ENCODE peak calls at places on chromosome 5, in ten cellular contexts. One of them, this sample, is unnamed.
A peak's percentile ranks its signal among the peaks of the same experiment; 100 is the strongest.

GRCh38 chr5:88094403-88094802 is 174.2 kb downstream of the TMEM161B start:
- DNase-seq in PC-3: no peak
- DNase-seq in CD4-positive, alpha-beta T cell: no peak
- DNase-seq in suprapubic skin: no peak
- DNase-seq in astrocyte of the spinal cord: no peak
- DNase-seq in choroid plexus epithelial cell: no peak
- DNase-seq in AG04449: no peak
- DNase-seq in fibroblast of pulmonary artery: no peak
- DNase-seq in tibial artery: no peak
- DNase-seq in neural crest cell: peak; percentile 23
- DNase-seq in this sample: no peak

GRCh38 chr5:1515311-1515920 is 8.3 kb downstream of the LPCAT1 start:
- DNase-seq in PC-3: no peak
- DNase-seq in CD4-positive, alpha-beta T cell: no peak
- DNase-seq in suprapubic skin: peak; percentile 69
- DNase-seq in astrocyte of the spinal cord: no peak
- DNase-seq in choroid plexus epithelial cell: no peak
- DNase-seq in AG04449: no peak
- DNase-seq in fibroblast of pulmonary artery: no peak
- DNase-seq in tibial artery: peak; percentile 15
- DNase-seq in neural crest cell: no peak
- DNase-seq in this sample: no peak

GRCh38 chr5:157059891-157060290 is 975 bp upstream of the HAVCR1 start:
- DNase-seq in PC-3: peak; percentile 19
- DNase-seq in CD4-positive, alpha-beta T cell: no peak
- DNase-seq in suprapubic skin: no peak
- DNase-seq in astrocyte of the spinal cord: no peak
- DNase-seq in choroid plexus epithelial cell: no peak
- DNase-seq in AG04449: no peak
- DNase-seq in fibroblast of pulmonary artery: no peak
- DNase-seq in tibial artery: no peak
- DNase-seq in neural crest cell: no peak
- DNase-seq in this sample: peak; percentile 36

GRCh38 chr5:154593091-154593490 is 115.1 kb upstream of the HAND1 start:
- DNase-seq in PC-3: peak; percentile 23
- DNase-seq in CD4-positive, alpha-beta T cell: no peak
- DNase-seq in suprapubic skin: no peak
- DNase-seq in astrocyte of the spinal cord: peak; percentile 33
- DNase-seq in choroid plexus epithelial cell: peak; percentile 70
- DNase-seq in AG04449: no peak
- DNase-seq in fibroblast of pulmonary artery: peak; percentile 66
- DNase-seq in tibial artery: no peak
- DNase-seq in neural crest cell: no peak
- DNase-seq in this sample: peak; percentile 55

GRCh38 chr5:14257995-14258403 is 114.9 kb downstream of the TRIO start:
- DNase-seq in PC-3: no peak
- DNase-seq in CD4-positive, alpha-beta T cell: no peak
- DNase-seq in suprapubic skin: no peak
- DNase-seq in astrocyte of the spinal cord: no peak
- DNase-seq in choroid plexus epithelial cell: no peak
- DNase-seq in AG04449: no peak
- DNase-seq in fibroblast of pulmonary artery: no peak
- DNase-seq in tibial artery: no peak
- DNase-seq in neural crest cell: no peak
- DNase-seq in this sample: no peak

GRCh38 chr5:143648696-143649095 is 163.3 kb upstream of the HMHB1 start:
- DNase-seq in PC-3: no peak
- DNase-seq in CD4-positive, alpha-beta T cell: no peak
- DNase-seq in suprapubic skin: no peak
- DNase-seq in astrocyte of the spinal cord: no peak
- DNase-seq in choroid plexus epithelial cell: no peak
- DNase-seq in AG04449: no peak
- DNase-seq in fibroblast of pulmonary artery: no peak
- DNase-seq in tibial artery: no peak
- DNase-seq in neural crest cell: no peak
- DNase-seq in this sample: no peak

GRCh38 chr5:81779125-81779934 is 28.4 kb upstream of the SSBP2 start:
- DNase-seq in PC-3: peak; percentile 15
- DNase-seq in CD4-positive, alpha-beta T cell: peak; percentile 31
- DNase-seq in suprapubic skin: no peak
- DNase-seq in astrocyte of the spinal cord: peak; percentile 53
- DNase-seq in choroid plexus epithelial cell: peak; percentile 56
- DNase-seq in AG04449: no peak
- DNase-seq in fibroblast of pulmonary artery: peak; percentile 29
- DNase-seq in tibial artery: peak; percentile 82
- DNase-seq in neural crest cell: no peak
- DNase-seq in this sample: peak; percentile 48

GRCh38 chr5:285991-286557 is 14.6 kb downstream of the PDCD6 start:
- DNase-seq in PC-3: no peak
- DNase-seq in CD4-positive, alpha-beta T cell: no peak
- DNase-seq in suprapubic skin: no peak
- DNase-seq in astrocyte of the spinal cord: peak; percentile 4
- DNase-seq in choroid plexus epithelial cell: peak; percentile 50
- DNase-seq in AG04449: no peak
- DNase-seq in fibroblast of pulmonary artery: no peak
- DNase-seq in tibial artery: no peak
- DNase-seq in neural crest cell: no peak
- DNase-seq in this sample: no peak

GRCh38 chr5:10077721-10078551 is 171.8 kb downstream of the ATPSCKMT start:
- DNase-seq in PC-3: no peak
- DNase-seq in CD4-positive, alpha-beta T cell: no peak
- DNase-seq in suprapubic skin: no peak
- DNase-seq in astrocyte of the spinal cord: peak; percentile 17
- DNase-seq in choroid plexus epithelial cell: no peak
- DNase-seq in AG04449: peak; percentile 87
- DNase-seq in fibroblast of pulmonary artery: no peak
- DNase-seq in tibial artery: no peak
- DNase-seq in neural crest cell: no peak
- DNase-seq in this sample: peak; percentile 95

GRCh38 chr5:53019320-53019719 is 30.2 kb downstream of the ITGA2 start:
- DNase-seq in PC-3: peak; percentile 82
- DNase-seq in CD4-positive, alpha-beta T cell: no peak
- DNase-seq in suprapubic skin: no peak
- DNase-seq in astrocyte of the spinal cord: peak; percentile 62
- DNase-seq in choroid plexus epithelial cell: peak; percentile 77
- DNase-seq in AG04449: no peak
- DNase-seq in fibroblast of pulmonary artery: peak; percentile 80
- DNase-seq in tibial artery: no peak
- DNase-seq in neural crest cell: no peak
- DNase-seq in this sample: peak; percentile 62

GRCh38 chr5:172658869-172659513 is 17.9 kb downstream of the NEURL1B start:
- DNase-seq in PC-3: no peak
- DNase-seq in CD4-positive, alpha-beta T cell: no peak
- DNase-seq in suprapubic skin: no peak
- DNase-seq in astrocyte of the spinal cord: no peak
- DNase-seq in choroid plexus epithelial cell: no peak
- DNase-seq in AG04449: no peak
- DNase-seq in fibroblast of pulmonary artery: no peak
- DNase-seq in tibial artery: peak; percentile 63
- DNase-seq in neural crest cell: no peak
- DNase-seq in this sample: no peak

GRCh38 chr5:170485606-170485911 is 18.3 kb upstream of the KCNIP1 start:
- DNase-seq in PC-3: no peak
- DNase-seq in CD4-positive, alpha-beta T cell: no peak
- DNase-seq in suprapubic skin: no peak
- DNase-seq in astrocyte of the spinal cord: no peak
- DNase-seq in choroid plexus epithelial cell: no peak
- DNase-seq in AG04449: no peak
- DNase-seq in fibroblast of pulmonary artery: no peak
- DNase-seq in tibial artery: no peak
- DNase-seq in neural crest cell: no peak
- DNase-seq in this sample: no peak

GRCh38 chr5:14168139-14168792 is 25.1 kb downstream of the TRIO start:
- DNase-seq in PC-3: peak; percentile 57
- DNase-seq in CD4-positive, alpha-beta T cell: no peak
- DNase-seq in suprapubic skin: no peak
- DNase-seq in astrocyte of the spinal cord: no peak
- DNase-seq in choroid plexus epithelial cell: no peak
- DNase-seq in AG04449: no peak
- DNase-seq in fibroblast of pulmonary artery: no peak
- DNase-seq in tibial artery: no peak
- DNase-seq in neural crest cell: no peak
- DNase-seq in this sample: peak; percentile 32

GRCh38 chr5:1799110-1799601 is 481 bp downstream of the MRPL36 start:
- DNase-seq in PC-3: no peak
- DNase-seq in CD4-positive, alpha-beta T cell: no peak
- DNase-seq in suprapubic skin: peak; percentile 69
- DNase-seq in astrocyte of the spinal cord: peak; percentile 18
- DNase-seq in choroid plexus epithelial cell: peak; percentile 43
- DNase-seq in AG04449: no peak
- DNase-seq in fibroblast of pulmonary artery: peak; percentile 22
- DNase-seq in tibial artery: peak; percentile 20
- DNase-seq in neural crest cell: no peak
- DNase-seq in this sample: peak; percentile 17

GRCh38 chr5:139774980-139775654 is 20.5 kb upstream of the PSD2 start:
- DNase-seq in PC-3: peak; percentile 58
- DNase-seq in CD4-positive, alpha-beta T cell: peak; percentile 74
- DNase-seq in suprapubic skin: peak; percentile 90
- DNase-seq in astrocyte of the spinal cord: peak; percentile 46
- DNase-seq in choroid plexus epithelial cell: peak; percentile 47
- DNase-seq in AG04449: no peak
- DNase-seq in fibroblast of pulmonary artery: peak; percentile 29
- DNase-seq in tibial artery: peak; percentile 71
- DNase-seq in neural crest cell: peak; percentile 98
- DNase-seq in this sample: peak; percentile 52

GRCh38 chr5:56993241-56993640 is 41.3 kb upstream of the MIER3 start:
- DNase-seq in PC-3: no peak
- DNase-seq in CD4-positive, alpha-beta T cell: no peak
- DNase-seq in suprapubic skin: no peak
- DNase-seq in astrocyte of the spinal cord: no peak
- DNase-seq in choroid plexus epithelial cell: no peak
- DNase-seq in AG04449: no peak
- DNase-seq in fibroblast of pulmonary artery: peak; percentile 1
- DNase-seq in tibial artery: no peak
- DNase-seq in neural crest cell: no peak
- DNase-seq in this sample: no peak

GRCh38 chr5:179953934-179954833 is 46.5 kb upstream of the TBC1D9B start:
- DNase-seq in PC-3: peak; percentile 22
- DNase-seq in CD4-positive, alpha-beta T cell: no peak
- DNase-seq in suprapubic skin: no peak
- DNase-seq in astrocyte of the spinal cord: no peak
- DNase-seq in choroid plexus epithelial cell: peak; percentile 62
- DNase-seq in AG04449: no peak
- DNase-seq in fibroblast of pulmonary artery: peak; percentile 21
- DNase-seq in tibial artery: no peak
- DNase-seq in neural crest cell: no peak
- DNase-seq in this sample: peak; percentile 33

GRCh38 chr5:66680804-66681203 is 84.6 kb downstream of the MAST4 start:
- DNase-seq in PC-3: no peak
- DNase-seq in CD4-positive, alpha-beta T cell: no peak
- DNase-seq in suprapubic skin: no peak
- DNase-seq in astrocyte of the spinal cord: no peak
- DNase-seq in choroid plexus epithelial cell: no peak
- DNase-seq in AG04449: no peak
- DNase-seq in fibroblast of pulmonary artery: no peak
- DNase-seq in tibial artery: no peak
- DNase-seq in neural crest cell: no peak
- DNase-seq in this sample: no peak
- TF ChIP-seq CTCF in PC-3: no peak
- TF ChIP-seq CTCF in CD4-positive, alpha-beta T cell: no peak
- TF ChIP-seq CTCF in suprapubic skin: no peak
- TF ChIP-seq CTCF in astrocyte of the spinal cord: no peak
- TF ChIP-seq CTCF in choroid plexus epithelial cell: peak; percentile 6
- TF ChIP-seq CTCF in AG04449: no peak
- TF ChIP-seq CTCF in fibroblast of pulmonary artery: peak; percentile 18
- TF ChIP-seq CTCF in tibial artery: no peak
- TF ChIP-seq CTCF in neural crest cell: peak; percentile 48
- TF ChIP-seq CTCF in this sample: peak; percentile 9

GRCh38 chr5:74016373-74016772 is 390.4 kb downstream of the ARHGEF28 start:
- DNase-seq in PC-3: no peak
- DNase-seq in CD4-positive, alpha-beta T cell: no peak
- DNase-seq in suprapubic skin: no peak
- DNase-seq in astrocyte of the spinal cord: no peak
- DNase-seq in choroid plexus epithelial cell: no peak
- DNase-seq in AG04449: no peak
- DNase-seq in fibroblast of pulmonary artery: no peak
- DNase-seq in tibial artery: no peak
- DNase-seq in neural crest cell: no peak
- DNase-seq in this sample: no peak
- TF ChIP-seq CTCF in PC-3: peak; percentile 29
- TF ChIP-seq CTCF in CD4-positive, alpha-beta T cell: no peak
- TF ChIP-seq CTCF in suprapubic skin: no peak
- TF ChIP-seq CTCF in astrocyte of the spinal cord: peak; percentile 30
- TF ChIP-seq CTCF in choroid plexus epithelial cell: peak; percentile 15
- TF ChIP-seq CTCF in AG04449: no peak
- TF ChIP-seq CTCF in fibroblast of pulmonary artery: peak; percentile 3
- TF ChIP-seq CTCF in tibial artery: no peak
- TF ChIP-seq CTCF in neural crest cell: peak; percentile 36
- TF ChIP-seq CTCF in this sample: no peak

GRCh38 chr5:132475531-132475930 is 15.0 kb downstream of the IRF1 start:
- DNase-seq in PC-3: no peak
- DNase-seq in CD4-positive, alpha-beta T cell: no peak
- DNase-seq in suprapubic skin: peak; percentile 70
- DNase-seq in astrocyte of the spinal cord: no peak
- DNase-seq in choroid plexus epithelial cell: no peak
- DNase-seq in AG04449: no peak
- DNase-seq in fibroblast of pulmonary artery: no peak
- DNase-seq in tibial artery: peak; percentile 20
- DNase-seq in neural crest cell: no peak
- DNase-seq in this sample: no peak

GRCh38 chr5:132477784-132478497 is 12.6 kb downstream of the IRF1 start:
- DNase-seq in PC-3: no peak
- DNase-seq in CD4-positive, alpha-beta T cell: no peak
- DNase-seq in suprapubic skin: no peak
- DNase-seq in astrocyte of the spinal cord: no peak
- DNase-seq in choroid plexus epithelial cell: no peak
- DNase-seq in AG04449: no peak
- DNase-seq in fibroblast of pulmonary artery: no peak
- DNase-seq in tibial artery: no peak
- DNase-seq in neural crest cell: no peak
- DNase-seq in this sample: no peak

GRCh38 chr5:132475939-132476852 is 14.4 kb downstream of the IRF1 start:
- DNase-seq in PC-3: no peak
- DNase-seq in CD4-positive, alpha-beta T cell: no peak
- DNase-seq in suprapubic skin: peak; percentile 50
- DNase-seq in astrocyte of the spinal cord: no peak
- DNase-seq in choroid plexus epithelial cell: no peak
- DNase-seq in AG04449: no peak
- DNase-seq in fibroblast of pulmonary artery: no peak
- DNase-seq in tibial artery: peak; percentile 18
- DNase-seq in neural crest cell: no peak
- DNase-seq in this sample: no peak

GRCh38 chr5:132478498-132478855 is 12.1 kb downstream of the IRF1 start:
- DNase-seq in PC-3: no peak
- DNase-seq in CD4-positive, alpha-beta T cell: no peak
- DNase-seq in suprapubic skin: no peak
- DNase-seq in astrocyte of the spinal cord: no peak
- DNase-seq in choroid plexus epithelial cell: no peak
- DNase-seq in AG04449: no peak
- DNase-seq in fibroblast of pulmonary artery: no peak
- DNase-seq in tibial artery: no peak
- DNase-seq in neural crest cell: no peak
- DNase-seq in this sample: no peak

GRCh38 chr5:132476853-132477729 is 13.5 kb downstream of the IRF1 start:
- DNase-seq in PC-3: no peak
- DNase-seq in CD4-positive, alpha-beta T cell: no peak
- DNase-seq in suprapubic skin: peak; percentile 68
- DNase-seq in astrocyte of the spinal cord: no peak
- DNase-seq in choroid plexus epithelial cell: no peak
- DNase-seq in AG04449: no peak
- DNase-seq in fibroblast of pulmonary artery: no peak
- DNase-seq in tibial artery: peak; percentile 12
- DNase-seq in neural crest cell: no peak
- DNase-seq in this sample: no peak
- TF ChIP-seq CTCF in PC-3: no peak
- TF ChIP-seq CTCF in CD4-positive, alpha-beta T cell: no peak
- TF ChIP-seq CTCF in suprapubic skin: no peak
- TF ChIP-seq CTCF in astrocyte of the spinal cord: no peak
- TF ChIP-seq CTCF in choroid plexus epithelial cell: no peak
- TF ChIP-seq CTCF in AG04449: no peak
- TF ChIP-seq CTCF in fibroblast of pulmonary artery: no peak
- TF ChIP-seq CTCF in tibial artery: no peak
- TF ChIP-seq CTCF in neural crest cell: peak; percentile 23
- TF ChIP-seq CTCF in this sample: no peak

GRCh38 chr5:116142495-116142894 is 57.7 kb downstream of the COMMD10 start:
- DNase-seq in PC-3: no peak
- DNase-seq in CD4-positive, alpha-beta T cell: no peak
- DNase-seq in suprapubic skin: no peak
- DNase-seq in astrocyte of the spinal cord: no peak
- DNase-seq in choroid plexus epithelial cell: no peak
- DNase-seq in AG04449: no peak
- DNase-seq in fibroblast of pulmonary artery: no peak
- DNase-seq in tibial artery: no peak
- DNase-seq in neural crest cell: no peak
- DNase-seq in this sample: no peak
- TF ChIP-seq CTCF in PC-3: no peak
- TF ChIP-seq CTCF in CD4-positive, alpha-beta T cell: no peak
- TF ChIP-seq CTCF in suprapubic skin: no peak
- TF ChIP-seq CTCF in astrocyte of the spinal cord: peak; percentile 9
- TF ChIP-seq CTCF in choroid plexus epithelial cell: peak; percentile 22
- TF ChIP-seq CTCF in AG04449: no peak
- TF ChIP-seq CTCF in fibroblast of pulmonary artery: no peak
- TF ChIP-seq CTCF in tibial artery: no peak
- TF ChIP-seq CTCF in neural crest cell: peak; percentile 32
- TF ChIP-seq CTCF in this sample: no peak